ENCODE peak calls at places on chromosomes 12 and 14, in four cellular contexts. Z is stomach, V is heart right ventricle, G is BJ. R is an unnamed sample. For H3K36me3, the result is how much of the 10 kb centered on the place peaks cover.

GRCh38 chr12:77231548-77231947 is 166.2 kb upstream of the E2F7 start:
- DNase-seq in Z (peak), V (peak), G (peak), R (no peak)

GRCh38 chr12:14689996-14690395 is 6.4 kb downstream of the GUCY2C start:
- DNase-seq in Z (no peak), V (no peak), G (no peak), R (no peak)

GRCh38 chr12:89353823-89354629 is 1.7 kb upstream of the DUSP6 start:
- DNase-seq in Z (peak), V (peak), G (no peak), R (no peak)

GRCh38 chr12:57543666-57544065 is 3.3 kb downstream of the DCTN2 start:
- DNase-seq in Z (no peak), V (no peak), G (no peak), R (no peak)

GRCh38 chr14:96965885-96966595 is 168.9 kb downstream of the VRK1 start:
- DNase-seq in Z (no peak), V (no peak), G (no peak), R (no peak)

GRCh38 chr12:113194971-113195391 is 9.5 kb downstream of the RITA1 start:
- DNase-seq in Z (no peak), V (no peak), G (no peak), R (no peak)

GRCh38 chr14:89041245-89041585 is 216.8 kb downstream of the TTC8 start:
- DNase-seq in Z (peak), V (no peak), G (no peak), R (no peak)

GRCh38 chr12:42609605-42610004 is 20.1 kb upstream of the PRICKLE1 start:
- DNase-seq in Z (no peak), V (no peak), G (no peak), R (no peak)

GRCh38 chr14:90755661-90756304 is 60.4 kb downstream of the TTC7B start:
- DNase-seq in Z (no peak), V (no peak), G (no peak), R (no peak)

GRCh38 chr12:117671734-117672133 is 297.1 kb downstream of the KSR2 start:
- DNase-seq in Z (no peak), V (no peak), G (no peak), R (no peak)

GRCh38 chr14:71714225-71714624 is 218.0 kb upstream of the RGS6 start:
- DNase-seq in Z (no peak), V (no peak), G (peak), R (no peak)

GRCh38 chr12:131220007-131220685 is 266.4 kb downstream of the ADGRD1 start:
- DNase-seq in Z (no peak), V (no peak), G (no peak), R (no peak)

GRCh38 chr14:22226381-22226780 is 362.6 kb downstream of the DAD1 start:
- DNase-seq in Z (no peak), V (no peak), G (no peak), R (no peak)

GRCh38 chr12:123794027-123794426 is 31.9 kb downstream of the DNAH10 start:
- DNase-seq in Z (no peak), V (no peak), G (no peak), R (no peak)

GRCh38 chr12:94616217-94616729 is 34.1 kb downstream of the TMCC3 start:
- DNase-seq in Z (peak), V (no peak), G (no peak), R (no peak)

GRCh38 chr12:7344831-7345230 is 41.0 kb downstream of the ACSM4 start:
- DNase-seq in Z (no peak), V (no peak), G (no peak), R (no peak)
- H3K4me3 ChIP-seq in Z (no peak), V (no peak), G (no peak), R (no peak)

GRCh38 chr14:30331030-30331429 is 227.9 kb upstream of the G2E3 start:
- DNase-seq in Z (no peak), V (no peak), G (no peak), R (no peak)

GRCh38 chr14:30333934-30334333 is 225.0 kb upstream of the G2E3 start:
- DNase-seq in Z (no peak), V (no peak), G (no peak), R (no peak)

GRCh38 chr14:30332374-30332773 is 226.6 kb upstream of the G2E3 start:
- DNase-seq in Z (no peak), V (no peak), G (no peak), R (no peak)

GRCh38 chr14:30330452-30330851 is 228.5 kb upstream of the G2E3 start:
- DNase-seq in Z (no peak), V (no peak), G (no peak), R (no peak)
- TF ChIP-seq CTCF in Z (no peak), V (no peak), G (peak), R (peak)

DNA sequence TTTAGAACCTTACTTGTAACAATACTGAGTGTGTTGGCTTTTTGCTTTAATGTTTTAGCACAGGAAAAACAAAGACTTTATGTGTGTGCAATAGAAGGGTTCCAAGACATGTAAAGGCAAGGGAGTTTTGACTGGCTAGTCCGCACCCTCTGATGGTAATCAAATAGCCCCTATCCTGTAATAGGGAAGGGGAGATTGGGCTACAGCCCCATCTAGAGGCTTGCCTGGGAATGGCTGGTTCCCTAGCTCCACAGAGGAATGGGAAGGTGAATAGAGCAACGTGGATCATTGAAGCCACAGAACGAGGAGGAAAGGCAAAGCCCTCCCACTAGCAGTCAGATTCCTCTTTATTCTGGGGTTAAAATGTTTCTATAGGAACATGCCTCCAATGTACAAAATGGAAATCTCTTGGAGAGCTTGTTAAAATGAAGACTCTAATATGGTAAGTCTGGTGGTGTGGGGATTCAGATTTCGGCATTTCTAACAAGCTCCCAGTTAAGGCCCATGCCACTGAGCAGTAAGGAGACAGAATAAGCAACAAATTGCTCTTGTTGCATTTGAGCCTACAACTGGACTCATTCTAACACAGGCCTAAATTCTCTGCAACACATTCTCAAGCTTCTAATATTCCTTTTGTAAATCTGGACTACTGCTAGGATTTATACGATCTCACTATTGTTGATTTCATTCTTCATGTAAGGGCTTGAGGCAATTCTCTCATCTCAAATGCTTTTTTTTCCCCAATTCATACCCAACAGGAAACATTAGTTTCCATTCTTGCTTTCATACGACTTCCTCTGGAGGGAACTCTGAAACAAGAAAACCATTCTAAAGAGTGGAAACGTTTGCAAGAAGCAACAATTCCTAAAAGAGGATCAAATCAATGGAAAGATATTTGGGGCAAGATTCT is 57.1 kb downstream of the NIN start:
- DNase-seq in Z (peak), V (no peak), G (no peak), R (no peak)
- H3K36me3 ChIP-seq in Z (under half), V (half or more), G (under half), R (under half)

GRCh38 chr14:60151715-60152114 is 13.5 kb downstream of the DHRS7 start:
- DNase-seq in Z (peak), V (peak), G (peak), R (peak)

DNA sequence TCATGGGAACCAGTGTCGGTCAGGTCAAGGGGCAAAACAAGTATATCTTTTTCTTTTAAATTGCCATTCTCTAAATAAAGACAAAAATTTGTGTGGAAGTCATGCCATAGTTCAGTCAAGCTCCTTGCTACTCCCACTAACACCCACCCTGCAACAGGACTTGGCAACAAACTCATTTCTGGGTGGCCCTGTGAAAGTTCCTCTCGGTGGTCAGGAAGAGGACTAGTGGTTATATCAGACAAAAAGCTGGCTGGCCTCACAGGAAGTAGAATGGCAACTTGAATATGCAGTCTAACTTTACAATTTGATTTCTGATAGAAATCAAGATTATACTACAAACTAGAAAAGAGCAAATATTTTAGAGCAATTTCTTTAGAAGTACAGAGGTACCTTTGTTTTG is 11.2 kb downstream of the DHRS7 start:
- DNase-seq in Z (no peak), V (no peak), G (no peak), R (no peak)
- H3K4me3 ChIP-seq in Z (no peak), V (no peak), G (no peak), R (no peak)

GRCh38 chr14:100078997-100079561 is 13.9 kb downstream of the EVL start:
- DNase-seq in Z (peak), V (no peak), G (peak), R (no peak)
- TF ChIP-seq CTCF in Z (no peak), V (no peak), G (no peak), R (no peak)

DNA sequence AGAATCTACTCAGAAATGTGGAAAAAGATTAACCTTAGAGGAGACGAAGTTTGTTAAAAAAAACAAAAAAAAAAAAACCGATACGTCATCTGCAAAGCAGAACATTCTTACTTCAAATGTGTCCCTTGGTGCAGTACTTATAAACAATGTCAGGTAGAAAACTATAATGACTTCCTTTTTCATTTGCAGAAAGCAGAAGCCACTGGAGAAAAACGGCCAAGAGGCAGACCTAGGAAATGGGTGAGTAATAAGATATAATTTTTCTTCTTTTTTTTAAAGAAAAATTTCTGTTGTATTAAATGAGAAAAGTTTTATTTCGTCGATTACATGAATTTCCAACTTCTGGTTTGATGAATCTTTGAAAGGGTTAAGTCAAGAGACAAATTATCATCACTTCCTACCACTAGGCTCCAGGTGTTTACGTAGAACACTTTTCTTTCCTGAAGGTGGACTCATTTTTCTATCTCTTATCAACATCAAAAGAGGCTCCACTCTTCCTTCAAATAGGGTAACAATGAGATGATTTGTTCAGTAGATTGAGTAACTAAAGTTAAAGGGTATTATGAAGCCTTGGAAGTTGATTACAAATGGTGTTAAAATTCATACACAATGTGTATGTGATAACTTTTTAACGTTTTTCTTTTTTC is 14.2 kb downstream of the HMGA2 start:
- DNase-seq in Z (no peak), V (no peak), G (no peak), R (no peak)
- H3K36me3 ChIP-seq in Z (under half), V (under half), G (under half), R (under half)

DNA sequence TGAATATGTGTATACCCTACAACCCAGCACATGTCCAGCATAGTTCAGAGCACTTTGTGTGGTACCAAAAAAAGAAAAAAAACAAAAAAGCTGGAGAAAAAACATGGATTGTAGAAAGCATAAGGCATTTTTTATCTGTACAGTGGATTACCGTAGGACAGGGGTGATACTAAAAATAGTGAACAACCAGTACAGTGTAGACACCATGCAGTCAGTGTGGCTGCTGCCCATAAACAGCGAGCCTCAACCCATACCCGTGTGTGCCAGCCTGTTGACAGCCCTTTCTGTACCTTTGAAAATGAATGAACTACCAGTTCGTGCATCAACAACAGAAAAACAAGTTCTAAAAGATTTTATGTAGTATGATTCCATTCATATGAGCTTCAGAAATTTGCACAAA is 25.1 kb downstream of the RASSF8 start:
- DNase-seq in Z (no peak), V (no peak), G (no peak), R (no peak)
- H3K4me3 ChIP-seq in Z (no peak), V (no peak), G (no peak), R (no peak)

GRCh38 chr12:120818416-120818815 is 85.7 kb downstream of the SPPL3 start:
- DNase-seq in Z (no peak), V (no peak), G (no peak), R (no peak)
- TF ChIP-seq CTCF in Z (no peak), V (no peak), G (no peak), R (no peak)

GRCh38 chr14:92144708-92145107 is 22.9 kb downstream of the CPSF2 start:
- DNase-seq in Z (no peak), V (no peak), G (no peak), R (no peak)
- H3K36me3 ChIP-seq in Z (under half), V (half or more), G (under half), R (under half)

R was measured in kidney epithelial cell.